ENCODE peak calls at places on chromosomes 16 and 17, in eight cellular contexts. One of them, this sample, is unnamed.

GRCh38 chr17:19554393-19554792 is 20.7 kb downstream of the SLC47A1 start:
- DNase-seq in activated T-helper 9 cell treated with anti-CD3 and anti-CD28 coated beads, Interleukin-2, amount 50 U/mL, for 16 hours: no peak
- DNase-seq in choroid plexus epithelial cell: no peak
- DNase-seq in stomach: no peak
- DNase-seq in CD8-positive, alpha-beta memory T cell: no peak
- DNase-seq in NCI-H2029 treated with DMSO at 0.1 percent for 48 hours: no peak
- DNase-seq in AG10803: no peak
- DNase-seq in heart right ventricle: no peak
- DNase-seq in this sample: no peak

GRCh38 chr17:82716383-82717181 is at the start of gene FN3KRP:
- DNase-seq in stomach: peak
- DNase-seq in activated T-helper 9 cell treated with anti-CD3 and anti-CD28 coated beads, Interleukin-2, amount 50 U/mL, for 16 hours: peak
- DNase-seq in NCI-H2029 treated with DMSO at 0.1 percent for 48 hours: peak
- DNase-seq in CD8-positive, alpha-beta memory T cell: peak
- DNase-seq in choroid plexus epithelial cell: peak
- DNase-seq in AG10803: peak
- DNase-seq in heart right ventricle: peak
- DNase-seq in this sample: peak

GRCh38 chr17:67476787-67477335 is 99.8 kb downstream of the PITPNC1 start:
- DNase-seq in heart right ventricle: no peak
- DNase-seq in NCI-H2029 treated with DMSO at 0.1 percent for 48 hours: no peak
- DNase-seq in stomach: no peak
- DNase-seq in choroid plexus epithelial cell: no peak
- DNase-seq in AG10803: no peak
- DNase-seq in activated T-helper 9 cell treated with anti-CD3 and anti-CD28 coated beads, Interleukin-2, amount 50 U/mL, for 16 hours: no peak
- DNase-seq in CD8-positive, alpha-beta memory T cell: no peak
- DNase-seq in this sample: no peak

GRCh38 chr16:83470406-83470805 is 337.4 kb upstream of the HSBP1 start:
- DNase-seq in CD8-positive, alpha-beta memory T cell: no peak
- DNase-seq in activated T-helper 9 cell treated with anti-CD3 and anti-CD28 coated beads, Interleukin-2, amount 50 U/mL, for 16 hours: no peak
- DNase-seq in choroid plexus epithelial cell: peak
- DNase-seq in NCI-H2029 treated with DMSO at 0.1 percent for 48 hours: no peak
- DNase-seq in heart right ventricle: no peak
- DNase-seq in AG10803: peak
- DNase-seq in stomach: no peak
- DNase-seq in this sample: no peak

GRCh38 chr17:69735285-69735684 is 320.8 kb downstream of the MAP2K6 start:
- DNase-seq in choroid plexus epithelial cell: no peak
- DNase-seq in heart right ventricle: no peak
- DNase-seq in stomach: no peak
- DNase-seq in CD8-positive, alpha-beta memory T cell: no peak
- DNase-seq in NCI-H2029 treated with DMSO at 0.1 percent for 48 hours: no peak
- DNase-seq in activated T-helper 9 cell treated with anti-CD3 and anti-CD28 coated beads, Interleukin-2, amount 50 U/mL, for 16 hours: no peak
- DNase-seq in AG10803: no peak
- DNase-seq in this sample: no peak

GRCh38 chr16:50151744-50152143 is 1.4 kb upstream of the TENT4B start:
- DNase-seq in stomach: no peak
- DNase-seq in CD8-positive, alpha-beta memory T cell: no peak
- DNase-seq in NCI-H2029 treated with DMSO at 0.1 percent for 48 hours: no peak
- DNase-seq in heart right ventricle: peak
- DNase-seq in choroid plexus epithelial cell: no peak
- DNase-seq in activated T-helper 9 cell treated with anti-CD3 and anti-CD28 coated beads, Interleukin-2, amount 50 U/mL, for 16 hours: no peak
- DNase-seq in AG10803: no peak
- DNase-seq in this sample: no peak

GRCh38 chr16:77974883-77975282 is 47.5 kb upstream of the CLEC3A start:
- DNase-seq in CD8-positive, alpha-beta memory T cell: no peak
- DNase-seq in choroid plexus epithelial cell: peak
- DNase-seq in AG10803: no peak
- DNase-seq in stomach: no peak
- DNase-seq in activated T-helper 9 cell treated with anti-CD3 and anti-CD28 coated beads, Interleukin-2, amount 50 U/mL, for 16 hours: no peak
- DNase-seq in NCI-H2029 treated with DMSO at 0.1 percent for 48 hours: no peak
- DNase-seq in heart right ventricle: no peak
- DNase-seq in this sample: no peak

GRCh38 chr16:79272141-79272577 is 328.4 kb downstream of the MAF start:
- DNase-seq in activated T-helper 9 cell treated with anti-CD3 and anti-CD28 coated beads, Interleukin-2, amount 50 U/mL, for 16 hours: peak
- DNase-seq in stomach: no peak
- DNase-seq in choroid plexus epithelial cell: no peak
- DNase-seq in CD8-positive, alpha-beta memory T cell: peak
- DNase-seq in NCI-H2029 treated with DMSO at 0.1 percent for 48 hours: no peak
- DNase-seq in AG10803: no peak
- DNase-seq in heart right ventricle: no peak
- DNase-seq in this sample: no peak

GRCh38 chr16:48607056-48607825 is 2.7 kb downstream of the N4BP1 start:
- DNase-seq in NCI-H2029 treated with DMSO at 0.1 percent for 48 hours: no peak
- DNase-seq in heart right ventricle: no peak
- DNase-seq in activated T-helper 9 cell treated with anti-CD3 and anti-CD28 coated beads, Interleukin-2, amount 50 U/mL, for 16 hours: no peak
- DNase-seq in CD8-positive, alpha-beta memory T cell: no peak
- DNase-seq in choroid plexus epithelial cell: peak
- DNase-seq in AG10803: peak
- DNase-seq in stomach: peak
- DNase-seq in this sample: peak

GRCh38 chr16:83554096-83554495 is 253.7 kb upstream of the HSBP1 start:
- DNase-seq in CD8-positive, alpha-beta memory T cell: no peak
- DNase-seq in heart right ventricle: no peak
- DNase-seq in AG10803: no peak
- DNase-seq in NCI-H2029 treated with DMSO at 0.1 percent for 48 hours: no peak
- DNase-seq in stomach: no peak
- DNase-seq in activated T-helper 9 cell treated with anti-CD3 and anti-CD28 coated beads, Interleukin-2, amount 50 U/mL, for 16 hours: no peak
- DNase-seq in choroid plexus epithelial cell: no peak
- DNase-seq in this sample: no peak

GRCh38 chr17:6677946-6678345 is 26.4 kb downstream of the C17orf100 start:
- DNase-seq in activated T-helper 9 cell treated with anti-CD3 and anti-CD28 coated beads, Interleukin-2, amount 50 U/mL, for 16 hours: no peak
- DNase-seq in CD8-positive, alpha-beta memory T cell: no peak
- DNase-seq in choroid plexus epithelial cell: no peak
- DNase-seq in heart right ventricle: no peak
- DNase-seq in NCI-H2029 treated with DMSO at 0.1 percent for 48 hours: no peak
- DNase-seq in AG10803: no peak
- DNase-seq in stomach: no peak
- DNase-seq in this sample: no peak

This sample was measured in left lobe of liver.